ENCODE peak calls at places on chromosomes 16 and 17, in five cellular contexts. K is body of pancreas, S is transverse colon, U is spleen, J is esophagus squamous epithelium. O is an unnamed sample.

GRCh38 chr17:72642720-72643119 is 449.8 kb downstream of the SLC39A11 start:
- DNase-seq in S (no peak), J (no peak), U (no peak), K (no peak), O (no peak)

GRCh38 chr17:14304876-14305636 is 4.2 kb downstream of the HS3ST3B1 start:
- DNase-seq in K (no peak), S (no peak), J (no peak), U (no peak), O (no peak)

GRCh38 chr16:52825882-52826281 is 226.8 kb downstream of the CHD9NB start:
- DNase-seq in S (no peak), J (no peak), K (no peak), U (no peak), O (no peak)

GRCh38 chr16:72752004-72752695 is 295.8 kb downstream of the ZFHX3 start:
- DNase-seq in S (no peak), J (no peak), U (no peak), K (no peak), O (no peak)

GRCh38 chr17:76370261-76370993 is 14.0 kb upstream of the SPHK1 start:
- DNase-seq in S (peak), J (no peak), K (peak), U (no peak), O (peak)

GRCh38 chr17:10062757-10063385 is 135.5 kb downstream of the GAS7 start:
- DNase-seq in U (peak), S (no peak), K (no peak), J (no peak), O (no peak)

GRCh38 chr16:73124097-73124652 is 76.2 kb upstream of the ZFHX3 start:
- DNase-seq in K (no peak), U (no peak), J (no peak), S (no peak), O (no peak)

GRCh38 chr16:69443809-69444611 is 19.6 kb downstream of the CYB5B start:
- DNase-seq in K (no peak), U (no peak), S (peak), J (no peak), O (peak)

GRCh38 chr17:13544292-13544691 is 57.4 kb downstream of the HS3ST3A1 start:
- DNase-seq in J (no peak), S (peak), U (no peak), K (no peak), O (peak)

GRCh38 chr16:84532299-84532724 is 27.9 kb upstream of the MEAK7 start:
- DNase-seq in U (peak), S (peak), J (no peak), K (peak), O (peak)

GRCh38 chr16:80639636-80640035 is 98.8 kb downstream of the DYNLRB2 start:
- DNase-seq in U (no peak), J (no peak), S (no peak), K (no peak), O (no peak)

GRCh38 chr16:24543949-24544348 is 4.6 kb downstream of the RBBP6 start:
- DNase-seq in K (no peak), J (no peak), U (no peak), S (no peak), O (no peak)

GRCh38 chr17:17256316-17256715 is 19.3 kb upstream of the FLCN start:
- DNase-seq in J (no peak), S (no peak), K (no peak), U (no peak), O (no peak)

GRCh38 chr16:17460890-17461289 is 9.9 kb downstream of the XYLT1 start:
- DNase-seq in U (peak), K (no peak), S (no peak), J (no peak), O (no peak)
- TF ChIP-seq POLR2A in U (no peak), K (no peak), S (no peak), J (no peak), O (no peak)

GRCh38 chr17:81034779-81035388 is at the start of gene BAIAP2:
- DNase-seq in K (peak), U (peak), S (peak), J (peak), O (peak)
- TF ChIP-seq CTCF in K (no peak), U (no peak), S (no peak), J (no peak), O (no peak)

GRCh38 chr17:41734139-41734948 is at the start of gene HAP1:
- DNase-seq in K (peak), S (no peak), U (no peak), J (no peak), O (peak)
- TF ChIP-seq POLR2A in K (no peak), S (peak), U (no peak), J (peak), O (peak)

GRCh38 chr16:11972128-11972527 is 4.4 kb upstream of the SNX29 start:
- DNase-seq in U (no peak), S (no peak), J (no peak), K (no peak), O (peak)
- TF ChIP-seq CTCF in U (no peak), S (no peak), J (no peak), K (peak), O (no peak)

GRCh38 chr16:3656491-3657468 is 2.3 kb downstream of the DNASE1 start:
- DNase-seq in K (peak), S (no peak), U (peak), J (no peak), O (peak)

GRCh38 chr16:3652373-3653037 is 2.0 kb upstream of the DNASE1 start:
- DNase-seq in U (peak), J (no peak), S (peak), K (no peak), O (no peak)

GRCh38 chr16:3654249-3654991 is at the start of gene DNASE1:
- DNase-seq in J (no peak), K (peak), U (peak), S (peak), O (peak)

GRCh38 chr16:3655791-3656490 is 1.4 kb downstream of the DNASE1 start:
- DNase-seq in S (no peak), K (peak), U (peak), J (no peak), O (no peak)

GRCh38 chr16:3655030-3655790 is 719 bp downstream of the DNASE1 start:
- DNase-seq in U (peak), K (peak), S (no peak), J (no peak), O (no peak)
- TF ChIP-seq POLR2A in U (no peak), K (no peak), S (no peak), J (no peak), O (no peak)

DNA sequence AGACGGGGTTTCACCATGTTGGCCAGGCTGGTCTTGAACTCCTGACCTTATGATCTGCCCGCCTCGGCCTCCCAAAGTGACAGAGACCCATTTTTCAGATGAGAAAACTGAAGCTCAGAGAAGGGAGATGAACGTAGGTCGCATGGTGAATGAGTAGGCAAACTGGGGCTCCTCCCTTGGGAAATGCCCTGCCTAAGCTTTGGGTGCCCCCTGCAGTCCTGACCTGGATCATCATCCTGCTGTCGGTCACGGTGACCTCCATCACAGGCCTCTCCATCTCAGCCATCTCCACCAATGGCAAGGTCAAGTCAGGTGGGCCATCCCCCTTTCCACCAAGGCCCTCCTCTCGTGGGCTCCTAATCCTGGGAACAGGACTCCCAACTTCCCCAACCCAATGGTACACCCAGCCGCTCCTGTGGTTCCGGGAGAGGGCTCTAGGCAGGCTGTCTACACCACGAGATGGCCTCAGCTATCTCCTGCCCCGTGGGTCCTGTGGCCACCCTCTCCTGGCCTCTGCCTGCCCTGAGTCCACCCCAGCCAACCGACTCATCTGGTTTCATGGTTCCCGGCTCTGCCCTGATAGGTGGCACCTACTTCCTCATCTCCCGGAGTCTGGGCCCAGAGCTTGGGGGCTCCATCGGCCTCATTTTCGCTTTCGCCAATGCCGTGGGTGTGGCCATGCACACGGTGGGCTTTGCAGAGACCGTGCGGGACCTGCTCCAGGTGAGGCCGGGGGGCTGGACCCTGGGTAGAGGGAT is 4.7 kb downstream of the SLC12A3 start:
- DNase-seq in J (no peak), K (no peak), S (peak), U (no peak), O (no peak)
- TF ChIP-seq CTCF in J (no peak), K (peak), S (no peak), U (peak), O (no peak)